ENCODE peak calls at places on chromosomes 5 and 9, in four cellular contexts. One of them, this sample, is unnamed.

GRCh38 chr5:166369326-166369725 is 1922.1 kb upstream of the WWC1 start:
- DNase-seq in H9: no peak
- DNase-seq in endothelial cell of umbilical vein: no peak
- DNase-seq in neural crest cell: no peak
- DNase-seq in this sample: no peak

GRCh38 chr9:89021154-89021803 is 30.0 kb downstream of the S1PR3 start:
- DNase-seq in H9: no peak
- DNase-seq in endothelial cell of umbilical vein: peak
- DNase-seq in neural crest cell: no peak
- DNase-seq in this sample: peak

GRCh38 chr9:130634801-130635200 is 29.6 kb upstream of the PRDM12 start:
- DNase-seq in H9: no peak
- DNase-seq in endothelial cell of umbilical vein: no peak
- DNase-seq in neural crest cell: no peak
- DNase-seq in this sample: no peak

GRCh38 chr5:180575571-180575970 is 15.7 kb downstream of the SCGB3A1 start:
- DNase-seq in H9: no peak
- DNase-seq in endothelial cell of umbilical vein: no peak
- DNase-seq in neural crest cell: no peak
- DNase-seq in this sample: no peak

GRCh38 chr5:6674421-6674820 is 38.8 kb upstream of the TENT4A start:
- DNase-seq in H9: no peak
- DNase-seq in endothelial cell of umbilical vein: no peak
- DNase-seq in neural crest cell: no peak
- DNase-seq in this sample: no peak

GRCh38 chr9:38068616-38068865 is 486 bp downstream of the SHB start:
- DNase-seq in H9: no peak
- DNase-seq in endothelial cell of umbilical vein: peak
- DNase-seq in neural crest cell: peak
- DNase-seq in this sample: no peak

GRCh38 chr9:33161011-33161588 is 6.0 kb downstream of the B4GALT1 start:
- DNase-seq in H9: no peak
- DNase-seq in endothelial cell of umbilical vein: peak
- DNase-seq in neural crest cell: no peak
- DNase-seq in this sample: peak

GRCh38 chr5:56291058-56291404 is 57.9 kb upstream of the ANKRD55 start:
- DNase-seq in H9: no peak
- DNase-seq in endothelial cell of umbilical vein: no peak
- DNase-seq in neural crest cell: no peak
- DNase-seq in this sample: no peak

GRCh38 chr5:174311531-174312269 is 266.2 kb downstream of the NSG2 start:
- DNase-seq in H9: peak
- DNase-seq in endothelial cell of umbilical vein: peak
- DNase-seq in neural crest cell: peak
- DNase-seq in this sample: no peak

GRCh38 chr9:123048748-123049147 is 15.3 kb downstream of the GPR21 start:
- DNase-seq in H9: no peak
- DNase-seq in endothelial cell of umbilical vein: peak
- DNase-seq in neural crest cell: no peak
- DNase-seq in this sample: no peak

GRCh38 chr5:123708074-123708806 is 196.3 kb downstream of the CSNK1G3 start:
- DNase-seq in H9: no peak
- DNase-seq in endothelial cell of umbilical vein: peak
- DNase-seq in neural crest cell: no peak
- DNase-seq in this sample: peak

GRCh38 chr5:175752826-175753535 is 95.1 kb downstream of the HRH2 start:
- DNase-seq in H9: no peak
- DNase-seq in endothelial cell of umbilical vein: no peak
- DNase-seq in neural crest cell: no peak
- DNase-seq in this sample: no peak

GRCh38 chr5:147935032-147935431 is 28.7 kb upstream of the C5orf46 start:
- DNase-seq in H9: no peak
- DNase-seq in endothelial cell of umbilical vein: peak
- DNase-seq in neural crest cell: no peak
- DNase-seq in this sample: no peak

GRCh38 chr5:100464418-100464817 is 70.8 kb upstream of the FAM174A start:
- DNase-seq in H9: no peak
- DNase-seq in endothelial cell of umbilical vein: no peak
- DNase-seq in neural crest cell: no peak
- DNase-seq in this sample: no peak

GRCh38 chr5:137565450-137565849 is 66.3 kb upstream of the SPOCK1 start:
- DNase-seq in H9: no peak
- DNase-seq in endothelial cell of umbilical vein: no peak
- DNase-seq in neural crest cell: no peak
- DNase-seq in this sample: peak

GRCh38 chr5:44860267-44860666 is 51.5 kb downstream of the MRPS30 start:
- DNase-seq in H9: no peak
- DNase-seq in endothelial cell of umbilical vein: no peak
- DNase-seq in neural crest cell: no peak
- DNase-seq in this sample: no peak

DNA sequence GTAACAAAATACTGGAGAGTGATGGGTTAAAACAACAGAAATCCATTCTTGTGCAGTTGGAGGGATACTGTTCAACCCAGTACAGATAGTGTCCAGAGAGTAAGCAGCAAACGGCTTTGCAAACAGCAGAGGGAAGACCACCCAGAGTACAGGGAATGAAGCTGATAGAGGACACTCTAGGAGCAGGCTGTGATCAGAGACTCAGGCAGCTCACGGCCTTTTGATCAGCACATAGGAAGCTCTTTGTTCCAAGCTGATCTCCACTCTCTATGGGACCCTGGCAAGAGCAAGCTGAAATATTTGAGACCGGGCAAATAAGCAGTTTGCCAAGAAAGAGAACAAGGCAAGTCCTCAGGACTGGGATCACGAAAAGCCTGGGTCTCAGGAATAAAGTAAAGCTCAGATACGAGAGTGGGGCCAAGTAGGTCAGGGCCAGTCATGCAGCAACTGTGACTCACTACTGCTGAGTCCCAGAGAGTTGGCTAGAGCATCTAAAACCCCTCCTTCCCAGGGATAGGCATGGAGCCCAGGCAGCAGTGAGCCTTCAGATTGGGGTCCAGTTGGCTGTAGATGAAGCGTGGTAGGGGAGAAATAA is 52.4 kb downstream of the MELK start:
- DNase-seq in H9: no peak
- DNase-seq in endothelial cell of umbilical vein: peak
- DNase-seq in neural crest cell: no peak
- DNase-seq in this sample: peak
- TF ChIP-seq CTCF in H9: no peak
- TF ChIP-seq CTCF in endothelial cell of umbilical vein: no peak
- TF ChIP-seq CTCF in neural crest cell: no peak
- TF ChIP-seq CTCF in this sample: no peak

GRCh38 chr5:111461261-111461671 is 51.1 kb downstream of the STARD4 start:
- DNase-seq in H9: peak
- DNase-seq in endothelial cell of umbilical vein: no peak
- DNase-seq in neural crest cell: peak
- DNase-seq in this sample: peak
- TF ChIP-seq CTCF in H9: peak
- TF ChIP-seq CTCF in endothelial cell of umbilical vein: peak
- TF ChIP-seq CTCF in neural crest cell: peak
- TF ChIP-seq CTCF in this sample: peak

GRCh38 chr9:93820667-93821306 is 134.4 kb downstream of the BARX1 start:
- DNase-seq in H9: peak
- DNase-seq in endothelial cell of umbilical vein: no peak
- DNase-seq in neural crest cell: no peak
- DNase-seq in this sample: no peak
- TF ChIP-seq CTCF in H9: peak
- TF ChIP-seq CTCF in endothelial cell of umbilical vein: no peak
- TF ChIP-seq CTCF in neural crest cell: peak
- TF ChIP-seq CTCF in this sample: no peak

GRCh38 chr9:97848237-97848581 is 4.8 kb upstream of the FOXE1 start:
- DNase-seq in H9: no peak
- DNase-seq in endothelial cell of umbilical vein: no peak
- DNase-seq in neural crest cell: no peak
- DNase-seq in this sample: no peak
- TF ChIP-seq CTCF in H9: peak
- TF ChIP-seq CTCF in endothelial cell of umbilical vein: no peak
- TF ChIP-seq CTCF in neural crest cell: peak
- TF ChIP-seq CTCF in this sample: peak

DNA sequence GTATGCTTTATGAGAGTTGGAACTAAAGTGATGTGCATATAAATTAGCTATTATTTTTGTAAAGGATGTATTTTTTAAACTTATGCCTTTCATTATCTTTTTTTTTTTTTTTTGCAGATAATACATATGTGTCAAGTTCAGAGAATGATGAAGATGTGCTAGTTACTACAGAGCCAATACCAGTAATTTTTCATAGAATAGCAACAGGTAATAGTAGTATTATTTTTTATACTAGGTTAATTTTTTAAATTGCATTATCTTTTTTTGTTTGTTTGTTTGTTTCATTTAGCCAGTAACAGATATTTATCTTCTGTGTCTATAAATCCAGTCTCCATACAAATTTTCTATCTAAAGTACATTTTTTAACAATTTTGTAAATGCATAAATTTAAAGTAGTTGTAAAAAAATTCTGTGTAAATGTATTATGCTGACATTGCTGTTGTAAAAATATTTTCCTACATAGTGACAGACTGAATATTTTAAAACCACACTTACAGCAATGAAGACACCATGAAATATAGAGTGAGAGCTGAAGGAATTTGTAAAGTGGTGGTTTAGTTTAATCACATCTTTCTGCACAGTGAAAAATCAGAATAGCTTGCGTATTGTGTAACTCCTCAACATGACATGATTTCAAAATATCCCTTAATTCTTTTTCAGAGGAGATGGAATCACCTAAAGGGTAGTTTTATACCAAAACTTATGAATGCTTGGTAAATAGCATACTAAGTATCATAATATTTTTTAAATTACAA is 93.3 kb downstream of the PARP8 start:
- DNase-seq in H9: no peak
- DNase-seq in endothelial cell of umbilical vein: no peak
- DNase-seq in neural crest cell: no peak
- DNase-seq in this sample: no peak
- TF ChIP-seq CTCF in H9: no peak
- TF ChIP-seq CTCF in endothelial cell of umbilical vein: no peak
- TF ChIP-seq CTCF in neural crest cell: no peak
- TF ChIP-seq CTCF in this sample: no peak

DNA sequence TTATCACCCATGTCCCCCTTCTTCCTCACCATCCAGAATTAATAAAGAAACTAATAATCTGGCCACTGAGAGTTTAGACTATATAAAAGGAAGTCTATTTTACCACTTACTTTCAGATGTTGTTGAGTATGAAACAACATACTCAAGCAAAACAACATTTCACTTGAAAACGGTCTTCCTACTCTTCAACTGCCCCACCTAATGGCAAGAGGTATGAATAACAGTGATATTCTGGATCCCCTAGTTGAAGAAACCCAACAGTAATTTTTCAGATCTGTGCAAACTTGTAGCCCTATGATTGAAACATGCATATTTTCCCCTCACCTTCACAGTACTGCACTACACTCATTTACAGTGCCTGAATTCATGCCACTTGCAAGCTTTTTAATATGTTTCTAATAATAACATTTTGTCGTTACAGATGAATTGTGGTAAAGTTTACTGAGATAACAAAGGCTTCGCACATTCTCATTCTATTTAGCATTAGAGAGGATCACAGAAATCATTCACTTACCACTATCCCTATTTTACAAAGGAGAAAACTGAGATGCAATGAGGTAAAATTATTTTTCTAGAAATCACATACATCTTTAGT is 267.9 kb upstream of the PDE4D start:
- DNase-seq in H9: no peak
- DNase-seq in endothelial cell of umbilical vein: peak
- DNase-seq in neural crest cell: no peak
- DNase-seq in this sample: peak
- TF ChIP-seq CTCF in H9: peak
- TF ChIP-seq CTCF in endothelial cell of umbilical vein: peak
- TF ChIP-seq CTCF in neural crest cell: peak
- TF ChIP-seq CTCF in this sample: peak

GRCh38 chr9:132840980-132841379 is 37.1 kb downstream of the AK8 start:
- DNase-seq in H9: no peak
- DNase-seq in endothelial cell of umbilical vein: no peak
- DNase-seq in neural crest cell: no peak
- DNase-seq in this sample: no peak

GRCh38 chr9:132834343-132834742 is 43.7 kb downstream of the AK8 start:
- DNase-seq in H9: no peak
- DNase-seq in endothelial cell of umbilical vein: no peak
- DNase-seq in neural crest cell: no peak
- DNase-seq in this sample: no peak

GRCh38 chr9:132837501-132838268 is 40.4 kb downstream of the AK8 start:
- DNase-seq in H9: no peak
- DNase-seq in endothelial cell of umbilical vein: no peak
- DNase-seq in neural crest cell: no peak
- DNase-seq in this sample: no peak

GRCh38 chr9:132842124-132843005 is 35.7 kb downstream of the AK8 start:
- DNase-seq in H9: no peak
- DNase-seq in endothelial cell of umbilical vein: no peak
- DNase-seq in neural crest cell: no peak
- DNase-seq in this sample: no peak

DNA sequence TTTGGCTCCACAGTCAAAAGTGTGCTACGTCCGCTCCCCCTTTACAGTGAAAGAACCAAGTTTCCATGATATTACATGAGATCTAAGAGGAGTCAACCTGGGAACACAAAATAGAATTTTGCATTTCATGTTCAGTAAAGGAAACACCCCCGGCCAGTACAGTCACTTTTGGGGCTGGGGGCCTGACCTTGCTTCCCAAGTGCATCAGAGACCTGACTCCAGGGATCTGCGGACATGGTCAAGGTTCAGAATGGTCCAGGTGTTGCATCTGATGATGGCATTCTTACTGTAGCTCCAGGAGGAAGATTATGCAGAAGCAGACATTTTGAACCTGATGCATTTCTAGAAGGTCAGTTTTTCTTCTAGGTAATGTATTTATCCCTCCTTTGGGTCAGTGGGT is 39.8 kb downstream of the AK8 start:
- DNase-seq in H9: no peak
- DNase-seq in endothelial cell of umbilical vein: no peak
- DNase-seq in neural crest cell: no peak
- DNase-seq in this sample: no peak
- TF ChIP-seq CTCF in H9: no peak
- TF ChIP-seq CTCF in endothelial cell of umbilical vein: no peak
- TF ChIP-seq CTCF in neural crest cell: no peak
- TF ChIP-seq CTCF in this sample: no peak

DNA sequence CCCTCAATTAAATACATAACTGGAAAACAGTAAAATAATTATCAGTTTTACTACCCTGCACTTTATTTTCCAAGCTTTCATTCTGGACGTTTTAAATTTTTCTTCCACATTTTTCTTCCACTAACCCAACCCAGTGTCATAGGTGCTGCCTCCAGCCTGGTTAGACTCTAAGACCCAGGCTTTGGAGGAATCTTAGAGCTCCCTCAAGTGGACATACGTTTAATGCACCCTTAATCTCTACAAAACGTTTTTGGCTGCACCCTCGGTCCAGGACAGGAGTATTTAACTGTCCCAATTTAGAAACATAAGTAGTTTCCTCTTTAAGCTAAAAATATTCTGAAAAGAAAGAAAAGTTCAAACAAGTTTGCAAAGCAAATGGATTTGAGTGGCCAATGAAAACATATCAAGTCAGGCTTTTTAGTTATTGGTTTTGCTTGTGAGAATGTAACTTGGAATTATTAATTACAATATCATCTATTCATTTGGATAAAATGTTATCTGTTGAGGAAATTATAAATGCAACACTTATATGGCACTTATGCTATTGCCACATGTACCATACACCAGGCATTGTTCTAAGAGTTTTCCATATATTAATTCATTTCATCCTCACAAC is 38.9 kb downstream of the CDH6 start:
- DNase-seq in H9: peak
- DNase-seq in endothelial cell of umbilical vein: peak
- DNase-seq in neural crest cell: peak
- DNase-seq in this sample: peak
- TF ChIP-seq CTCF in H9: peak
- TF ChIP-seq CTCF in endothelial cell of umbilical vein: peak
- TF ChIP-seq CTCF in neural crest cell: peak
- TF ChIP-seq CTCF in this sample: peak

GRCh38 chr5:120228262-120229031 is 235.7 kb upstream of the PRR16 start:
- DNase-seq in H9: peak
- DNase-seq in endothelial cell of umbilical vein: no peak
- DNase-seq in neural crest cell: no peak
- DNase-seq in this sample: peak
- TF ChIP-seq CTCF in H9: peak
- TF ChIP-seq CTCF in endothelial cell of umbilical vein: no peak
- TF ChIP-seq CTCF in neural crest cell: no peak
- TF ChIP-seq CTCF in this sample: peak